ENCODE peak calls at places on chromosomes 16 and 17, in four cellular contexts. Q is sigmoid colon, H is breast epithelium, P is upper lobe of left lung. T is an unnamed sample.

GRCh38 chr16:30885196-30885595 is 8.7 kb downstream of the BCL7C start:
- DNase-seq in Q (no peak), P (no peak), H (no peak), T (no peak)

GRCh38 chr17:55198690-55199370 is 65.9 kb upstream of the HLF start:
- DNase-seq in Q (no peak), H (no peak), P (no peak), T (no peak)

GRCh38 chr17:82528484-82529265 is 9.1 kb downstream of the FOXK2 start:
- DNase-seq in P (no peak), H (peak), Q (peak), T (peak)

GRCh38 chr17:1471931-1472727 is 16.1 kb upstream of the CRK start:
- DNase-seq in P (peak), Q (no peak), H (no peak), T (no peak)

GRCh38 chr16:17293813-17294558 is 176.8 kb downstream of the XYLT1 start:
- DNase-seq in Q (no peak), P (no peak), H (no peak), T (no peak)

GRCh38 chr16:29962344-29962994 is 590 bp downstream of the TMEM219 start:
- DNase-seq in Q (no peak), P (no peak), H (no peak), T (peak)

GRCh38 chr16:400061-400540 is 1.6 kb upstream of the DECR2 start:
- DNase-seq in H (no peak), P (no peak), Q (no peak), T (no peak)

GRCh38 chr16:27242398-27242797 is 26.2 kb downstream of the NSMCE1 start:
- DNase-seq in P (no peak), H (no peak), Q (peak), T (no peak)

GRCh38 chr16:29784157-29784556 is 6.1 kb downstream of the ZG16 start:
- DNase-seq in Q (no peak), P (no peak), H (no peak), T (no peak)

GRCh38 chr17:82257473-82257872 is 16.0 kb downstream of the CSNK1D start:
- DNase-seq in P (peak), H (no peak), Q (peak), T (no peak)

GRCh38 chr16:31696968-31697743 is 169.5 kb downstream of the AHSP start:
- DNase-seq in H (no peak), Q (no peak), P (no peak), T (no peak)

DNA sequence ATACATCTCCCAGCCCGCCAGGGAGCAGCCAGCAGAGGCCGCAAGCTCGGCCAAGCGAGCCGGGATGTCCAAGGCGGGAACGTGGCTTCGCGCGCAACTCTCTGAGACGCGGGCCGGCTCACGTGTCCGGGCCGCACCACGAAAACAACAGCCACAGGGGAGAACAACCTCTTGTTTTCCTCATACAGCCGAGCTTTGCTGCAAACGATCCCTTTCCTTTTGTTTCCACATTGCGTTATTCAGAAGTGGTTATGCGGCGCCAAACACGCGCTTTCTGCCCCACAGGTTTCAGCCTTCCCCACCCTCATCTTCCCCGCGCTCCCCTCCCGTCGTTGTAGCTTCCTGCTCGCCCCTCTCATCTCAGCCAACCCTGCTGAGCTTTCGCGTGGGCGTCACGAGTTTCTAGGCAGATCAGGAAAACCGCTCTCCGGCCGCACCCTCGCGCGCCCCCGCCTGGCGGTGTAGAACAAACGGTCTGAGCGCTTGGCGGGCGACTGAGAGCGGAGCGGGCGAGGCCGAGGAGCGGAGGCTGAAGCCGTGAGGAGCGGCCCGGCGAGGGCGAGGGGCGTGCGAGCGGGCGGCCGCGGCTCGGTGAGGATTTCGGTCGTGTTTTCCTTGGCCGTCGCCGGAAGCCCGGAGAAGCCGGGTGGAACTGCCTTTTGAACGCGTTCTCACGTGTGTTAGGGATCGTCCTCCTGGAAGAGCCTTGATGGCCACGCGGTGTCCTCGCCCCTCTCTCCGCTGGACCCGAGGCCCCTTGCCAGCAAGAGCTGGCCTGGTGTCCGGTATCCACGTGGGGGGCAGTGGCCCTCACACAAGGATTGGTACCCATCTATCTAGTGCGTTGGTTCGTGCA is 6.6 kb upstream of the SMARCD2 start:
- DNase-seq in H (peak), Q (peak), P (peak), T (peak)
- TF ChIP-seq POLR2AphosphoS5 in H (peak), Q (no peak), P (peak), T (no peak)

GRCh38 chr17:7834891-7835817 is 1.1 kb downstream of the KDM6B start:
- DNase-seq in H (peak), Q (peak), P (peak), T (peak)
- TF ChIP-seq POLR2A in H (peak), Q (peak), P (peak), T (peak)

GRCh38 chr16:88830250-88830649 is 18.5 kb upstream of the APRT start:
- DNase-seq in P (peak), Q (peak), H (no peak), T (peak)

GRCh38 chr16:88827727-88828126 is 16.0 kb upstream of the APRT start:
- DNase-seq in H (no peak), P (peak), Q (no peak), T (no peak)

GRCh38 chr16:88830783-88831182 is 19.1 kb upstream of the APRT start:
- DNase-seq in Q (no peak), P (no peak), H (no peak), T (no peak)

GRCh38 chr16:88826070-88826840 is 14.5 kb upstream of the APRT start:
- DNase-seq in H (no peak), Q (no peak), P (peak), T (peak)

DNA sequence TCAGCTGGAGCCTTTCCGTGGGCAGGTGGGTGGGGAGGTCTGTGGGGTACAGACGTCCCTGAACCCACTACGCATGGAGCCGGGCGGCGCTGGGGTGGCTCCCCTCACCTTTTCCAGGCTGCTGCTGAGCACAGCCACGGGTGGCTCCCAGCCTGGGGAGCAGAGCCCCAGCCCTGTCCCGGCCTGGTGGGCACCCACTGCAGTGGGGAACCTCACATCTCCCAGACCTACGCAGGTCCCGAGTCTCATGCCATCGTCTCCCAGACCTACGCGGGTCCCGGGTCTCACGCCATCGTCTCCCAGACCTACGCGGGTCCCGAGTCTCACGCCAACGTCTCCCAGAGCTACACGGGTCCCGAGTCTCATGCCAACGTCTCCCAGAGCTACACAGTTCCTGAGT is 17.0 kb upstream of the APRT start:
- DNase-seq in P (peak), H (no peak), Q (no peak), T (no peak)
- H3K4me3 ChIP-seq in P (no peak), H (no peak), Q (no peak), T (no peak)

GRCh38 chr17:58219007-58219788 is at the start of gene MKS1:
- DNase-seq in P (peak), H (peak), Q (peak), T (peak)
- TF ChIP-seq POLR2AphosphoS5 in P (peak), H (peak), Q (peak), T (peak)

GRCh38 chr16:4847774-4848587 is 700 bp downstream of the UBN1 start:
- DNase-seq in H (peak), P (peak), Q (peak), T (peak)

GRCh38 chr16:4840984-4841383 is 6.1 kb downstream of the GLYR1 start:
- DNase-seq in Q (no peak), H (no peak), P (no peak), T (no peak)

GRCh38 chr16:4846901-4847773 is at the start of the genes GLYR1 and UBN1:
- DNase-seq in P (peak), Q (peak), H (peak), T (peak)

GRCh38 chr16:4850211-4850610 is 2.9 kb downstream of the UBN1 start:
- DNase-seq in Q (no peak), P (no peak), H (no peak), T (no peak)

GRCh38 chr16:4846503-4846900 is 586 bp downstream of the GLYR1 start:
- DNase-seq in Q (peak), H (peak), P (no peak), T (peak)
- TF ChIP-seq POLR2A in Q (no peak), H (no peak), P (no peak), T (no peak)

GRCh38 chr17:36599546-36600250 is 1.7 kb upstream of the MRM1 start:
- DNase-seq in P (no peak), H (no peak), Q (no peak), T (no peak)

GRCh38 chr17:36598951-36599401 is 2.4 kb upstream of the MRM1 start:
- DNase-seq in Q (no peak), H (no peak), P (no peak), T (peak)

GRCh38 chr17:36601303-36602029 is at the start of gene MRM1:
- DNase-seq in H (peak), P (peak), Q (peak), T (peak)

GRCh38 chr17:36600936-36601302 is 464 bp upstream of the MRM1 start:
- DNase-seq in P (no peak), Q (no peak), H (no peak), T (no peak)

GRCh38 chr17:36600477-36600876 is 906 bp upstream of the MRM1 start:
- DNase-seq in P (no peak), Q (no peak), H (no peak), T (no peak)
- H3K4me3 ChIP-seq in P (peak), Q (peak), H (no peak), T (no peak)

GRCh38 chr17:45197108-45197507 is 24.6 kb upstream of the FMNL1 start:
- DNase-seq in P (no peak), Q (no peak), H (no peak), T (no peak)

GRCh38 chr17:45195424-45195823 is 26.3 kb upstream of the FMNL1 start:
- DNase-seq in P (no peak), Q (no peak), H (no peak), T (no peak)

GRCh38 chr17:45201457-45201856 is 20.2 kb upstream of the FMNL1 start:
- DNase-seq in H (no peak), Q (no peak), P (no peak), T (no peak)

GRCh38 chr17:45200701-45201100 is 21.0 kb upstream of the FMNL1 start:
- DNase-seq in Q (peak), H (peak), P (no peak), T (no peak)

DNA sequence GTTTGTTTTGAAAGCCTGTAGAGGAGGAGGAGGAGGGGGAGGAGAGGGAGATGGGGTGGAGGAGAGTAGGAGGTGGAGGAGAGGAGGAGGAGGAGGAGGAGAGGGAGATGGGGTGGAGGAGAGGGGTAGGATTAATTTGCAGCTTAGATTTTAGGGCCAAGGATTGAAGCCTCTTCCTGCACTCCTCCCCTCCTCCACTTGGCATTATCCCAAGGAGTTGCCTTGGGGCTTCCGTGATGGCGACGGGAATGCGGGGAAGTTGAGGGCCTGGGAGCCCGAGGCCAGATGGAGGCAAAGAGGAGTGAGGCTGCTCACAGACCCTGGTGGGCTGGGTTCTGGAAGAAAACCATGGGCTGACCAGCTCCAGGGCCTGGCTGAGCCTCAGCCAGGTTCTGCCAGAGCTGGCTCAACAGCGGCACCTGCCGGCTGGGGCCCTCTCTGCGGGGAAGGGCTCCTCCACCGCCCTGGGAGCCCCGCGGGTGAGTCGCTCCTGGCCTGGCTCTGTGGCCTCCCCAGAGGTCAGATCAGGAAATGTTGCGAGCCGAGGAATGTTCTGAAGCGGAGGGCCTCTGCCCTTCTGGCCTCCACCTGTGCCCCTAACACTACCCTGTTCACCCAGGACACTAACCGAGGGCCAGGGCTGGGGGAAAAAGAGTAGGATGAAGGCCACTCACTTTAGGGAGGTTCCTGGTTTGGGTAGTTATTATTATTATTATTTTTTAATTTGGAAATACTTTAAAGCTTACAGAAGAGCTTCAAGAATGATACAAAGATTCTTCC is 23.9 kb upstream of the FMNL1 start:
- DNase-seq in Q (peak), H (peak), P (peak), T (peak)
- TF ChIP-seq POLR2AphosphoS5 in Q (peak), H (peak), P (peak), T (no peak)

DNA sequence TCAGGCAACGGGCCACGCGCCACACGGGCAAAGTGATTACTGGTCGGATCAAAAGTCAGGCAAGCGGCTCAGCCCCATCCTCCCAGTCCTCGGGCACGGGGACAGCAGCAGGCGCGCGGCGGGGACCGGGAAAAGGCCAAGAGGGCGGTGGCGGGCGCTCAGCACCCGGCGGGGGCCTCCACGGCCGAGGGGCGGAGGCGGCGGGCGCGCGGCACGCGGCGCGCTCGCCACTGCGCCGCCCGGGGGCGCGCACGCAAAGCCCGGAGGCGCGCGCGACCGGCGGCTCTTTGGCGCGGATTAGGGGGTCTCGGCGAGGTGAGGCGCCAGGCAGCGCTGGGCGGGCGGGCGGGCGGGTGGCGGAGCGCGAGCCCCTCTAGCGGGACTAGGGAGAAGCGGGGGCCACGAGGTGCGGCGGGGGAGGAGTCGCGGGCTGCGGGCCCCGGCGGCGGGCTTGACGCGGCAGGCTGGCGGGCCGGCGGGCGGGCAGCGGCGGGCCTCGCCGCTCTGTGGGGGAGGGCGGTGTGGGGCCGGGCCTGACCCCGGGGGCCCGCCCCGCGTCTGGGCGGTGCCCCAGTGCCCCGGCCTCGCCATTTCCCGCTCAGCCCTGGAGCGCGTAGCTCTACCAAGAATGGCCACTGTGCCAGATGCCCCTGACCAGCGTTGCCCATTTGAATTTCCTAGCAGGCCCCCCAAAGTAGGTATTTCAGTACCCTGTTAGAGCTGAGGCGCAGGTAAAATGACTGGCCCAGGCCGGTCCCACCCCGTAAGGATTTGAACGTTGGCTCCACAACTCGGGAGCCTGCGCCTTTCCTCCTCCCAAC is at the start of the genes ACACA and TADA2A:
- DNase-seq in P (peak), Q (peak), H (peak), T (peak)
- TF ChIP-seq POLR2A in P (peak), Q (peak), H (peak), T (peak)